ENCODE peak calls at places on chromosomes 13 and 19, in five cellular contexts. V, Q, L, E and J are unnamed samples.

GRCh38 chr13:78623132-78623531 is 19.8 kb upstream of the POU4F1 start:
- DNase-seq in L (no peak), Q (no peak), V (no peak), E (no peak), J (no peak)

GRCh38 chr13:91087276-91087675 is 260.2 kb upstream of the MIR17HG start:
- DNase-seq in Q (no peak), E (no peak), L (no peak), V (no peak), J (no peak)

GRCh38 chr13:48009298-48009697 is 8.2 kb upstream of the SUCLA2 start:
- DNase-seq in E (no peak), Q (no peak), V (no peak), L (no peak), J (no peak)

GRCh38 chr13:29454931-29455481 is 140.5 kb downstream of the SLC7A1 start:
- DNase-seq in L (no peak), V (no peak), E (no peak), Q (no peak), J (peak; percentile 13)

GRCh38 chr13:105159794-105160193 is 1375.7 kb downstream of the EFNB2 start:
- DNase-seq in L (no peak), Q (no peak), E (no peak), V (no peak), J (no peak)

GRCh38 chr19:58474997-58475713 is 997 bp upstream of the ZNF446 start:
- DNase-seq in V (no peak), Q (no peak), L (no peak), E (no peak), J (no peak)

GRCh38 chr19:4557186-4557970 is 2.1 kb downstream of the SEMA6B start:
- DNase-seq in Q (peak; percentile 67), E (no peak), L (peak; percentile 86), V (no peak), J (no peak)

GRCh38 chr19:41569481-41570150 is 6.3 kb upstream of the CEACAM21 start:
- DNase-seq in L (no peak), E (no peak), Q (peak; percentile 27), V (no peak), J (no peak)

GRCh38 chr19:29785955-29786589 is 25.7 kb upstream of the CCNE1 start:
- DNase-seq in V (no peak), Q (no peak), L (no peak), E (no peak), J (no peak)

GRCh38 chr19:40506099-40506498 is 39.3 kb downstream of the SPTBN4 start:
- DNase-seq in L (no peak), E (no peak), Q (peak; percentile 53), V (no peak), J (no peak)

GRCh38 chr13:50361282-50361681 is 346.0 kb downstream of the KCNRG start:
- DNase-seq in L (no peak), Q (no peak), E (no peak), V (no peak), J (no peak)

GRCh38 chr19:13887039-13887438 is 10.1 kb downstream of the NANOS3 start:
- DNase-seq in E (no peak), L (no peak), Q (no peak), V (no peak), J (peak; percentile 76)

GRCh38 chr19:13428352-13428751 is 77.9 kb downstream of the CACNA1A start:
- DNase-seq in V (no peak), E (no peak), L (no peak), Q (no peak), J (no peak)

GRCh38 chr13:108957369-108958012 is 328.1 kb downstream of the MYO16 start:
- DNase-seq in Q (no peak), L (no peak), E (no peak), V (no peak), J (peak; percentile 23)

GRCh38 chr13:100789481-100789880 is 114.9 kb upstream of the TMTC4 start:
- DNase-seq in V (no peak), E (no peak), Q (no peak), L (no peak), J (peak; percentile 6)

GRCh38 chr19:46944918-46945628 is 74.6 kb upstream of the NPAS1 start:
- DNase-seq in L (no peak), V (no peak), Q (no peak), E (no peak), J (no peak)

GRCh38 chr13:53351040-53351439 is 322.4 kb downstream of the OLFM4 start:
- DNase-seq in V (no peak), E (no peak), L (no peak), Q (no peak), J (no peak)

GRCh38 chr13:89455741-89456140 is 1784.6 kb downstream of the SLITRK5 start:
- DNase-seq in Q (no peak), L (no peak), E (no peak), V (no peak), J (no peak)

GRCh38 chr19:4140237-4140711 is 13.2 kb upstream of the CREB3L3 start:
- DNase-seq in Q (no peak), V (no peak), E (no peak), L (peak; percentile 77), J (peak; percentile 31)

GRCh38 chr19:30070198-30070969 is 128.3 kb downstream of the URI1 start:
- DNase-seq in L (peak; percentile 61), E (peak; percentile 37), V (peak; percentile 63), Q (peak; percentile 51), J (no peak)

GRCh38 chr13:44834404-44834803 is 154.9 kb downstream of the NUFIP1 start:
- DNase-seq in V (no peak), L (no peak), E (no peak), Q (no peak), J (no peak)

GRCh38 chr13:73325351-73326214 is 266.8 kb downstream of the KLF5 start:
- DNase-seq in V (no peak), Q (no peak), L (no peak), E (no peak), J (no peak)

GRCh38 chr19:4278926-4279529 is at the start of gene SHD:
- DNase-seq in E (no peak), L (no peak), Q (peak; percentile 81), V (no peak), J (no peak)

GRCh38 chr19:14310055-14310454 is 71.2 kb upstream of the ADGRE5 start:
- DNase-seq in V (no peak), Q (no peak), E (no peak), L (no peak), J (no peak)

GRCh38 chr13:50037788-50038187 is 22.5 kb downstream of the KCNRG start:
- DNase-seq in Q (no peak), L (no peak), V (no peak), E (no peak), J (no peak)

GRCh38 chr19:35061583-35062373 is 20.3 kb downstream of the HPN start:
- DNase-seq in V (no peak), L (no peak), Q (no peak), E (no peak), J (no peak)

GRCh38 chr19:41421314-41421713 is 5.9 kb downstream of the B3GNT8 start:
- DNase-seq in V (no peak), Q (no peak), E (no peak), L (no peak), J (no peak)

GRCh38 chr13:94249512-94249911 is 230.0 kb downstream of the DCT start:
- DNase-seq in V (no peak), L (no peak), E (no peak), Q (no peak), J (no peak)

GRCh38 chr19:10424011-10424637 is 3.8 kb downstream of the PDE4A start:
- DNase-seq in E (peak; percentile 79), Q (peak; percentile 96), L (peak; percentile 94), V (no peak), J (peak; percentile 62)
- H3K4me1 ChIP-seq in E (peaks cover 17% of the 10 kb centered on the region), Q (peaks cover 36% of the 10 kb centered on the region), L (peaks cover 80% of the 10 kb centered on the region), V (peaks cover 41% of the 10 kb centered on the region), J (peaks cover 11% of the 10 kb centered on the region)

DNA sequence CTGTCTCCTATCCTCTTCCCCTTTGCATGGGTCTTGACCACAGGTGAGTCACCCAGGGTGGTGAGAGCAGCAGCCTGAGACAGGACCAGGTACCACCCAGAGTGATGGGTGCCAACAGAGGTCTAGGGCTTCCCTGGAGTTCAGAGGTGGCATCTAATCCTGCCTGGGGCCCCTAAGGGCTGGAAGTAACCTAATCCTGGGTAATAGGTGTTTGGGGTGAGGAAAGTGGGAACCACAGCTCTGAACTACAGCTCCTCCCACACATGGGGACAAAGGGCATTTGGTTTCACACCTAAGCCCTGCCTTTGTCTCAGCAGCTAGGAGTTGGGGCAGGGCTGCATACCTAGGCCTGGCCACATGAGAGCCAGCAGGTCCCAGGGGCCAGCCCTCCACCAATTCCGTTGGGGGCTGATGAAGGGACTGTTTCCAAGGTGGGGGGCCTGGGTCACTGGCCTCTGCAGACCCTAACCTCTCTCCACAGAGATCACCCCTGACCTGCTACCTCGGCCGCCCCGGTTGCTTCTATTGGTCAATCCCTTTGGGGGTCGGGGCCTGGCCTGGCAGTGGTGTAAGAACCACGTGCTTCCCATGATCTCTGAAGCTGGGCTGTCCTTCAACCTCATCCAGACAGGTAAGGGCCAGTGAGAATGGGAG is 8.0 kb downstream of the SPHK2 start:
- DNase-seq in V (no peak), Q (no peak), E (no peak), L (peak; percentile 79), J (no peak)
- TF ChIP-seq POLR2AphosphoS5 in V (no peak), Q (no peak), E (no peak), L (no peak), J (no peak)

GRCh38 chr19:2170219-2170618 is 6.5 kb downstream of the DOT1L start:
- DNase-seq in L (peak; percentile 63), E (no peak), V (no peak), Q (no peak), J (no peak)

GRCh38 chr19:2168619-2169424 is 5.1 kb downstream of the DOT1L start:
- DNase-seq in L (peak; percentile 96), V (peak; percentile 98), E (peak; percentile 95), Q (peak; percentile 98), J (peak; percentile 93)

GRCh38 chr19:2173388-2173787 is 9.7 kb downstream of the DOT1L start:
- DNase-seq in Q (peak; percentile 54), E (no peak), L (no peak), V (no peak), J (no peak)

GRCh38 chr19:2171349-2172145 is 7.8 kb downstream of the DOT1L start:
- DNase-seq in V (no peak), E (no peak), L (peak; percentile 94), Q (peak; percentile 85), J (no peak)

DNA sequence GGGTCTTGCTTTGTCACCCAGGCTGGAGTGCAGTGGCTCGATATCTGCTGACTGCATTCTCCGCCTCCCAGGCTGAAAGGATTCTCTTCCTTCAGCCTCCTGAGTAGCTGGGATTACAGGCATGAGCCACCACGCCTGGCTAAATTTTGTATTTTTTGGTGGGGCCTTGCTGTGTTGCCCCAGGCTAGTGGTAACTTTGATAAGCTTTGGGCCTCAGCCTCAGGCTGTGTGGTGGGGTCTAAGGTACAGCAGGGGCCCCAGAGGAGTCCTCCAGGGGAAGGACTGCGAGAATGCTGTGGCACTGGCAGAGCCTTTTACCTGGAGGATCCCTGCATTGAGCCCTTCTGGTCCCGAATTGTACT is 7.2 kb downstream of the DOT1L start:
- DNase-seq in Q (no peak), L (no peak), E (no peak), V (no peak), J (no peak)
- H3K4me1 ChIP-seq in Q (peaks cover 60% of the 10 kb centered on the region), L (peaks cover 83% of the 10 kb centered on the region), E (peaks cover 11% of the 10 kb centered on the region), V (peaks cover 61% of the 10 kb centered on the region), J (peaks cover 26% of the 10 kb centered on the region)

DNA sequence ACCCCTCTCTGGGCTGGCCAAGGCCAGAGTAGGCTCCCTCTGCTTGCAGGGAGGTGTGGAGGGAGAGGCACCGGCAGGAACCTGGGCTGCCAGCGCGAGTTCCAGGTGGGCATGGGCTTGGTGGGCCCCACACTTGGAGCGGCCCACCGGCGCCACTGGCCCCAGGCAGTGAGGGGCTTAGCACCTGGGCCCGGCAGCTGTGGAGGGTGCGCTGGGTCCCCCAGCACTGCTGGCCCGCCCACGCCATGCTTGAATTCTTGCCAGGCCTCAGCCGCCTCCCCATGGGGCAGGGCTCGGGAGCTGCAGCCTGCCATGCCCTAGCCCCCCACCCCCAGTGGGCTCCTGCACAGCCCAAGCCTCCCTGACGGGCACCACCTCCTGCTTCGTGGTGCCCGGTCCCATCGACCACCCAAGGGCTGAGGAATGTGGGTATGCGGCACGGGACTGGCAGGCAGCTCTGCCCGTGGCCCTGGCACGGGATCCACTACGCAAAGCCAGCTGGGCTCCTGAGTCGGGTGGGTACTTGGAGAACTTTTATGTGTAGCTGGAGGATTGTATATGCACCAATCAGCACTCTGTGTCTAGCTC is 1648.0 kb downstream of the OLFM4 start:
- DNase-seq in L (no peak), Q (peak; percentile 66), V (no peak), E (no peak), J (no peak)
- TF ChIP-seq POLR2AphosphoS5 in L (no peak), Q (no peak), V (no peak), E (no peak), J (no peak)